ENCODE peak calls at places on chromosomes 2 and 18, in ten cellular contexts. C is lower leg skin; P is EL; B is iPS DF 19.7; O is activated CD4-positive, alpha-beta T cell treated with anti-CD3 and anti-CD28 coated beads, Interleukin-2, amount 50 U/mL, for 4 hours; H is RKO; M is SW 1271; Y is NCI-H69; N is activated CD4-positive, CD25-positive, alpha-beta regulatory T cell treated with anti-CD3 and anti-CD28 coated beads, Interleukin-2, amount 50 U/mL, for 16 hours; V is smooth muscle cell of the brain vasculature. J is an unnamed sample.

GRCh38 chr2:161995553-161996016 is 78.4 kb downstream of the DPP4 start:
- DNase-seq in H (no peak), Y (peak), V (no peak), P (no peak), N (no peak), C (no peak), M (no peak), B (no peak), O (no peak), J (no peak)

GRCh38 chr2:149387411-149387810 is 57.0 kb downstream of the LYPD6 start:
- DNase-seq in V (no peak), N (no peak), P (no peak), C (no peak), O (no peak), B (no peak), Y (no peak), H (no peak), M (no peak), J (no peak)

GRCh38 chr18:24228661-24229053 is 89.8 kb downstream of the CABYR start:
- DNase-seq in V (no peak), P (no peak), M (no peak), C (no peak), N (no peak), O (no peak), B (no peak), H (no peak), Y (no peak), J (no peak)

GRCh38 chr18:9642799-9643445 is 28.6 kb upstream of the PPP4R1 start:
- DNase-seq in B (no peak), P (peak), O (no peak), C (no peak), M (no peak), N (no peak), H (no peak), Y (no peak), V (no peak), J (no peak)

GRCh38 chr18:21291106-21291505 is 49.1 kb downstream of the GREB1L start:
- DNase-seq in M (no peak), Y (peak), O (no peak), C (no peak), H (no peak), V (no peak), B (no peak), P (no peak), N (no peak), J (no peak)

GRCh38 chr2:197599285-197599965 is 76.0 kb downstream of the RFTN2 start:
- DNase-seq in Y (no peak), P (peak), N (no peak), V (no peak), C (no peak), H (peak), O (peak), M (peak), B (no peak), J (peak)

GRCh38 chr2:142056784-142057183 is 74.0 kb downstream of the LRP1B start:
- DNase-seq in Y (no peak), B (no peak), P (no peak), N (no peak), H (no peak), O (no peak), V (no peak), M (no peak), C (no peak), J (no peak)

GRCh38 chr2:237137626-237138323 is 52.1 kb downstream of the COPS8 start:
- DNase-seq in B (no peak), N (no peak), P (no peak), M (no peak), O (no peak), V (no peak), Y (no peak), C (peak), H (no peak), J (no peak)

GRCh38 chr18:58669731-58670379 is 1.4 kb upstream of the MALT1 start:
- DNase-seq in B (no peak), M (no peak), Y (peak), O (no peak), V (no peak), C (no peak), H (peak), P (peak), N (no peak), J (peak)

GRCh38 chr2:41967426-41968181 is 80.2 kb upstream of the PKDCC start:
- DNase-seq in N (no peak), V (no peak), Y (no peak), P (no peak), C (peak), O (no peak), H (no peak), B (no peak), M (no peak), J (peak)

GRCh38 chr18:62519684-62520083 is 3.1 kb upstream of the ZCCHC2 start:
- DNase-seq in Y (no peak), O (no peak), M (no peak), N (no peak), B (no peak), C (no peak), H (no peak), P (no peak), V (no peak), J (no peak)

GRCh38 chr18:57839942-57840381 is 36.8 kb upstream of the ATP8B1 start:
- DNase-seq in Y (no peak), N (no peak), V (no peak), H (peak), C (no peak), P (peak), O (no peak), B (no peak), M (peak), J (no peak)

GRCh38 chr18:13137939-13138821 is 80.4 kb upstream of the LDLRAD4 start:
- DNase-seq in M (no peak), V (no peak), C (no peak), O (peak), N (peak), B (no peak), Y (no peak), H (peak), P (peak), J (peak)

GRCh38 chr18:3230401-3231334 is 10.9 kb upstream of the MYOM1 start:
- DNase-seq in C (no peak), B (peak), P (peak), V (no peak), M (no peak), H (peak), Y (peak), O (no peak), N (no peak), J (no peak)

GRCh38 chr2:47269316-47270232 is 114.5 kb upstream of the STPG4 start:
- DNase-seq in N (no peak), B (no peak), M (peak), V (peak), P (peak), Y (no peak), H (peak), O (no peak), C (peak), J (peak)

GRCh38 chr2:240463274-240463865 is 27.9 kb downstream of the GPC1 start:
- DNase-seq in C (peak), H (no peak), M (no peak), Y (no peak), N (no peak), V (no peak), O (no peak), B (no peak), P (no peak), J (no peak)